ENCODE peak calls at places on chromosomes 12 and 14, in five cellular contexts. Y is nephron progenitor cell, M is GM20000, Z is mammary epithelial cell, P is cardiac muscle cell. C is an unnamed sample.

GRCh38 chr12:6070472-6071257 is 53.8 kb downstream of the VWF start:
- DNase-seq in Y (no peak), M (no peak), Z (no peak), P (no peak), C (no peak)

GRCh38 chr12:26317942-26318565 is 122.7 kb downstream of the SSPN start:
- DNase-seq in Y (no peak), M (no peak), Z (peak; percentile 98), P (no peak), C (peak; percentile 92)

GRCh38 chr12:62191747-62192485 is 68.3 kb upstream of the USP15 start:
- DNase-seq in Y (peak; percentile 33), M (peak; percentile 21), Z (peak; percentile 66), P (peak; percentile 10), C (no peak)

GRCh38 chr14:59961518-59962062 is 41.6 kb downstream of the LRRC9 start:
- DNase-seq in Y (no peak), M (peak; percentile 28), Z (no peak), P (no peak), C (no peak)

GRCh38 chr12:115528466-115528865 is 749.0 kb downstream of the MED13L start:
- DNase-seq in Y (no peak), M (no peak), Z (no peak), P (no peak), C (no peak)

GRCh38 chr14:68475802-68476201 is 317.1 kb downstream of the ZFP36L1 start:
- DNase-seq in Y (no peak), M (no peak), Z (no peak), P (no peak), C (no peak)

GRCh38 chr14:61516957-61517356 is 178.4 kb upstream of the HIF1A start:
- DNase-seq in Y (no peak), M (no peak), Z (no peak), P (no peak), C (no peak)

GRCh38 chr14:53047302-53047701 is 96.5 kb upstream of the FERMT2 start:
- DNase-seq in Y (peak; percentile 6), M (no peak), Z (no peak), P (no peak), C (no peak)

GRCh38 chr12:58288191-58288590 is 346.8 kb downstream of the ATP23 start:
- DNase-seq in Y (no peak), M (no peak), Z (no peak), P (no peak), C (no peak)

GRCh38 chr14:51511265-51511664 is 140.4 kb upstream of the FRMD6 start:
- DNase-seq in Y (no peak), M (no peak), Z (no peak), P (no peak), C (no peak)

GRCh38 chr12:56626691-56627090 is 3.4 kb downstream of the BAZ2A start:
- DNase-seq in Y (no peak), M (no peak), Z (no peak), P (no peak), C (no peak)

GRCh38 chr14:97077253-97077653 is 280.1 kb downstream of the VRK1 start:
- DNase-seq in Y (no peak), M (peak; percentile 43), Z (peak; percentile 19), P (peak; percentile 13), C (peak; percentile 91)

GRCh38 chr12:62720661-62721330 is 214.2 kb downstream of the PPM1H start:
- DNase-seq in Y (no peak), M (no peak), Z (no peak), P (no peak), C (no peak)

GRCh38 chr14:20848955-20849570 is 42.1 kb upstream of the RNASE3 start:
- DNase-seq in Y (no peak), M (no peak), Z (no peak), P (no peak), C (no peak)

GRCh38 chr12:31732926-31733548 is 4.2 kb upstream of the AMN1 start:
- DNase-seq in Y (no peak), M (no peak), Z (peak; percentile 99), P (no peak), C (peak; percentile 97)

GRCh38 chr14:101083564-101084435 is 180.3 kb upstream of the RTL1 start:
- DNase-seq in Y (no peak), M (no peak), Z (no peak), P (no peak), C (peak; percentile 30)

GRCh38 chr14:105281354-105282097 is 19.3 kb downstream of the BRF1 start:
- DNase-seq in Y (peak; percentile 38), M (peak; percentile 74), Z (peak; percentile 58), P (peak; percentile 61), C (peak; percentile 73)

GRCh38 chr12:1593232-1594044 is 943 bp downstream of the FBXL14 start:
- DNase-seq in Y (peak; percentile 46), M (peak; percentile 51), Z (peak; percentile 59), P (peak; percentile 65), C (peak; percentile 42)

GRCh38 chr12:130508318-130508717 is 170.6 kb downstream of the PIWIL1 start:
- DNase-seq in Y (no peak), M (no peak), Z (no peak), P (no peak), C (no peak)

GRCh38 chr12:112839386-112839972 is 47.9 kb downstream of the RPH3A start:
- DNase-seq in Y (no peak), M (no peak), Z (peak; percentile 94), P (peak; percentile 31), C (peak; percentile 51)

GRCh38 chr14:34424488-34424887 is 37.6 kb downstream of the SPTSSA start:
- DNase-seq in Y (no peak), M (no peak), Z (peak; percentile 6), P (no peak), C (no peak)

GRCh38 chr14:90429236-90429635 is 32.4 kb downstream of the CALM1 start:
- DNase-seq in Y (no peak), M (no peak), Z (no peak), P (no peak), C (no peak)

GRCh38 chr14:102988054-102988453 is 65.6 kb downstream of the AMN start:
- DNase-seq in Y (no peak), M (no peak), Z (peak; percentile 22), P (no peak), C (peak; percentile 18)

GRCh38 chr12:54987611-54988231 is 3.2 kb upstream of the TESPA1 start:
- DNase-seq in Y (no peak), M (no peak), Z (no peak), P (no peak), C (no peak)

GRCh38 chr14:33657478-33657877 is 293.4 kb downstream of the EGLN3 start:
- DNase-seq in Y (no peak), M (no peak), Z (no peak), P (no peak), C (no peak)

GRCh38 chr14:73663548-73664212 is 18.9 kb downstream of the DNAL1 start:
- DNase-seq in Y (no peak), M (no peak), Z (no peak), P (peak; percentile 0), C (no peak)

GRCh38 chr12:107568718-107569117 is 116.9 kb upstream of the PWP1 start:
- DNase-seq in Y (no peak), M (no peak), Z (peak; percentile 77), P (no peak), C (no peak)

GRCh38 chr12:107567871-107568619 is 117.6 kb upstream of the PWP1 start:
- DNase-seq in Y (no peak), M (no peak), Z (no peak), P (no peak), C (no peak)

GRCh38 chr12:107565551-107565950 is 120.0 kb upstream of the PWP1 start:
- DNase-seq in Y (no peak), M (no peak), Z (no peak), P (no peak), C (no peak)

GRCh38 chr12:107560906-107561285 is 124.7 kb upstream of the PWP1 start:
- DNase-seq in Y (no peak), M (no peak), Z (peak; percentile 71), P (no peak), C (peak; percentile 55)

GRCh38 chr12:107564946-107565345 is 120.7 kb upstream of the PWP1 start:
- DNase-seq in Y (no peak), M (no peak), Z (peak; percentile 23), P (peak; percentile 35), C (peak; percentile 43)
- TF ChIP-seq CTCF in Y (peak; percentile 35), M (peak; percentile 46), Z (peak; percentile 71), P (no peak), C (peak; percentile 38)

GRCh38 chr12:119642986-119643385 is 24.9 kb upstream of the PRKAB1 start:
- DNase-seq in Y (peak; percentile 5), M (no peak), Z (no peak), P (no peak), C (no peak)
- TF ChIP-seq CTCF in Y (peak; percentile 22), M (no peak), Z (peak; percentile 11), P (peak; percentile 23), C (peak; percentile 19)

DNA sequence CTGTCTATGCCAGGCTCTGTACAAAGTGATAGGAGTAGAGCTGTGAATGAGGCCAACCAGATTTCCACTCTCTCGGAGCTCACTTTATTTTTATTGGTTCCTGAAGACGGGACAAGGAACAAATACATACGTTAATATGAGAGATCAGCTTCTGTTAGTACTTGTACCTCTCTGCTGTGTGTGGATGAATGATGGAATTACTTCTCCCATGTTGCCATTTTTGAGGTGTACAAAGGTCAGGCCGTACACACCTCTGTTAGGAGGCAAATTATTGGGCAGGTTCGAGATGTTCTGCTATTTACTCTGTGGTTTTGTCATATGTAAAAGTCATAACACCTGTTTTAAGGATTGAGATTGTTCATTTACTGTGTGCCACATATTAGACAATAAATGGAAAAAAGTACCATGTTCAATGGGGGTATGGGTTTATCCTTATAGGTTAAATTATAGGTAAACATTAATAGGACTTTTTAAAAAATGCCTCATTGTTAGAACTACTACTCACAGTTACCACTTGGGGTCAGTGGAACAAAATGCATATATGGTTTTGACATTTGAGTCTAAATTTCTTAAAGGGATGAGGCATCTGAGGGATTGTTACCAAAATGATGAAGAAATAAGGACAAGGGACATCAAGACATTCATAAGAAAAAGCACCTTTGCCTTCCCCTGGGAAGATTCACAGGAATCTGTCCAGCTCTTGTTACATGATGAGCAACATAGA is 26.9 kb downstream of the WBP11 start:
- DNase-seq in Y (no peak), M (no peak), Z (no peak), P (no peak), C (peak; percentile 26)
- TF ChIP-seq CTCF in Y (no peak), M (no peak), Z (no peak), P (peak; percentile 44), C (no peak)

DNA sequence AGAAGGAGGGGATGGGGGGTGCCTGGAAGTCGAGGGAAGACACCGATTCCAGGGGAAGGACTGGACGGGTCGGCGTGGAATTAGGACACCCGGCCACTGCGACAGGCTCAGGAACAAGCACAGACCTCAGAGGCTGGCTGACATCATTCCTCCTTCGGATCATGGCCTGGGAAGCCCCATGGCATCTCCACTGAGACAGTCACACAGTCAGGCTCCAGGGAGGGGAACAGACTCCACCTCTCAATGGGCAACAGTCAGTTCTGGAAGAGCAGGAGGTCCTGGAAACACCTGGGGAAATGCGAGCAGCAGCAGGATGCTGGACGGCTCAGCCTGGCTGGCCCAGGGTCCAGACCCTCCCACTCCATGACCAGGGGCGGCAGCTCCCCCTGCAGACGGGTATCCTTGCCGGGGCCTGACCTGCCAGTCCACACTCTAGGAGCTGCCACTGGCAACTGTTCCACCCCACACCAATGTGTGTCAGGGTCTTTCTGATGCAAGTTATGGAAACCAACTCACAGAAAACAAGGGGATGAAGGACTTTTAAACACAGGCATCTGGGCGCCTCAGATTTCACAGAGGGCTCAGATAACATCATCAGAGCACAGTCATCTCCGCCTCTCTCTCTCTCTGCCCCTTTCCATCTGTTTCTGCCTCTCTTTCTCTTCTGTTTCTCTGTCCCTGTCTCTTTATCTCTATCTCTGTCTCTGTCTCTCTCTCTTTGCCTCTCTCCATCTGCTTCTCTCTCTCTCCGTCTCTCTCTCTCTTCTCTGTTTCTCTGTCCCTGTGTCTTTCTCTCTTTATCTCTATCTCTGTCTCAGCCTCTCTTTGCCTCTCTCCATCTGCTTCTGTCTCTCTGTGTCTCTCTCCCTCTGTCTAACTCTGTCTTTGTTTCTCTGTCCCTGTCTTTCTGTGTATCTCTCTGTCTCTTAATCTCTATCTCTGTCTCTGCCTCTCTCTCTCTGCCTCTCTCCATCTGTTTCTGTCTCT is 67.6 kb upstream of the FBRSL1 start:
- DNase-seq in Y (peak; percentile 62), M (no peak), Z (no peak), P (no peak), C (no peak)
- TF ChIP-seq CTCF in Y (peak; percentile 14), M (no peak), Z (no peak), P (no peak), C (no peak)

GRCh38 chr14:28294834-28295440 is 471.6 kb upstream of the FOXG1 start:
- DNase-seq in Y (no peak), M (no peak), Z (peak; percentile 52), P (peak; percentile 44), C (peak; percentile 75)
- TF ChIP-seq CTCF in Y (peak; percentile 14), M (no peak), Z (peak; percentile 50), P (peak; percentile 47), C (peak; percentile 25)

C was measured in MCF 10A.